ENCODE peak calls at places on chromosomes 6 and 20, in six cellular contexts. Q is endothelial cell, W is lower leg skin, U is lower lobe of right lung, Y is vagina, K is Peyer's patch. G is an unnamed sample.

GRCh38 chr6:73854998-73855718 is 159.2 kb downstream of the CD109 start:
- DNase-seq in W (no peak), Y (no peak), U (no peak), K (no peak), Q (peak; percentile 33), G (peak; percentile 28)

GRCh38 chr6:125611573-125612399 is 137.6 kb upstream of the HEY2 start:
- DNase-seq in K (no peak), U (no peak), Y (no peak), W (no peak), Q (peak; percentile 21), G (no peak)

GRCh38 chr6:170052991-170053821 is 237.7 kb downstream of the DLL1 start:
- DNase-seq in K (no peak), W (peak; percentile 80), Q (no peak), Y (no peak), U (peak; percentile 44), G (no peak)

GRCh38 chr6:91626935-91627334 is 1040.1 kb upstream of the MAP3K7 start:
- DNase-seq in Y (no peak), W (no peak), U (no peak), K (no peak), Q (no peak), G (no peak)

GRCh38 chr20:50412069-50412468 is 98.1 kb upstream of the PTPN1 start:
- DNase-seq in W (no peak), Q (no peak), K (no peak), Y (no peak), U (no peak), G (no peak)

GRCh38 chr6:42251911-42252637 is 34.4 kb upstream of the MRPS10 start:
- DNase-seq in U (no peak), K (no peak), W (peak; percentile 90), Y (no peak), Q (no peak), G (no peak)

GRCh38 chr6:34172961-34173775 is 27.3 kb upstream of the GRM4 start:
- DNase-seq in Q (no peak), U (no peak), W (peak; percentile 46), K (peak; percentile 9), Y (no peak), G (no peak)

GRCh38 chr20:62599216-62600110 is 42.8 kb upstream of the SLCO4A1 start:
- DNase-seq in Y (no peak), Q (no peak), K (no peak), U (no peak), W (no peak), G (no peak)

GRCh38 chr20:32509639-32510066 is 75.5 kb downstream of the NOL4L start:
- DNase-seq in Y (no peak), K (peak; percentile 73), W (no peak), U (no peak), Q (peak; percentile 34), G (no peak)

GRCh38 chr6:169385237-169385880 is 131.7 kb upstream of the THBS2 start:
- DNase-seq in W (no peak), Y (peak; percentile 61), K (no peak), U (no peak), Q (no peak), G (no peak)

GRCh38 chr20:48025061-48025515 is 239.8 kb upstream of the SULF2 start:
- DNase-seq in U (no peak), K (no peak), Y (no peak), W (peak; percentile 89), Q (no peak), G (no peak)

GRCh38 chr20:62555642-62556420 is 80.0 kb upstream of the GATA5 start:
- DNase-seq in U (no peak), K (no peak), W (no peak), Y (no peak), Q (no peak), G (peak; percentile 18)

GRCh38 chr20:13013411-13013810 is 4.6 kb downstream of the SPTLC3 start:
- DNase-seq in Y (no peak), K (no peak), W (no peak), U (no peak), Q (no peak), G (no peak)

GRCh38 chr20:13021205-13021970 is 12.6 kb downstream of the SPTLC3 start:
- DNase-seq in W (no peak), Y (no peak), Q (no peak), U (no peak), K (no peak), G (no peak)

GRCh38 chr20:13022401-13023170 is 13.8 kb downstream of the SPTLC3 start:
- DNase-seq in Y (no peak), K (no peak), Q (no peak), U (no peak), W (no peak), G (no peak)

GRCh38 chr20:13017235-13017634 is 8.5 kb downstream of the SPTLC3 start:
- DNase-seq in K (no peak), Q (no peak), W (no peak), Y (no peak), U (no peak), G (no peak)

GRCh38 chr20:13017883-13018535 is 9.2 kb downstream of the SPTLC3 start:
- DNase-seq in W (no peak), U (no peak), Y (no peak), Q (no peak), K (no peak), G (no peak)
- TF ChIP-seq CTCF in W (no peak), U (no peak), Y (no peak), Q (no peak), K (no peak), G (no peak)

GRCh38 chr20:35508493-35509218 is 20.8 kb downstream of the C20orf173 start:
- DNase-seq in Y (no peak), Q (no peak), U (no peak), K (peak; percentile 37), W (no peak), G (no peak)
- TF ChIP-seq CTCF in Y (no peak), Q (no peak), U (no peak), K (no peak), W (no peak), G (no peak)

GRCh38 chr6:16819752-16820151 is 58.5 kb upstream of the ATXN1 start:
- DNase-seq in Q (no peak), K (no peak), Y (no peak), W (no peak), U (no peak), G (no peak)
- TF ChIP-seq CTCF in Q (no peak), K (no peak), Y (no peak), W (no peak), U (no peak), G (peak; percentile 30)

DNA sequence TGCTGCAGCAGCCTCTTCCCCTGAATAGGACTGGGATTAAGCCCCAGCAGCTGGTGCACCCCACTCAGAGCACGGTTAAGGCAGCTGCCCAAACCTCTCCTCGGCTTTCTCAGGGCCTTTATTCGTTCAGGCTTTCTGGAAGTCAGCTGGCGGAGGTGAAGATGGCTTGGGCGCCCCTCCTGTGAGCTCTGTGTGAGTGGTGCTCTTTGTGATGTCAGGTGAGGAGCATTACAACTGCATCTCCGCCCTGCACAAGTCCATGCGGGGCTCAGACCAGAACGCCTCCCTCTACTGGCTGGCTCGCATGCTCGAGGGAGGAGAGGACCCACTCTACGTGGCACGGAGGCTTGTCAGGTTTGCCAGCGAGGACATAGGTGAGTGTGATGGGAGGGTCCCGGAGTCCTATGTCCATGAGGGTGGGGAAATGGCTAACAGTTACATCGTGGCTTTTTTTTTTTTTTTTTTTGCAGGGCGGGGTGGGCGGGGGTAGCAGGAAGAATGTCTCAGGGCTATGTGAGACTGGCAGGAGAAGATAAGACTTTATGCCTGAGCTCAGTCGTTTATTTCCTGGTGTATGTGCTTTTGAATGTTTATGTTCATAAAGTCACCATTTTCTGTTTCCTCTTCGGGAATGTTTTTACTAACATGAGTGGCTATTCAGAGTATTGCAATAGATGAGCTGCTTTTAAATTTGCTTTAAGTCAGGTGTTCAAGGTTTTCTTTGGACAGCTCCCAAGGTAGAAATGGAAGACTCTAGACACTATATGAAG is 18.2 kb downstream of the WRNIP1 start:
- DNase-seq in K (no peak), Y (no peak), Q (no peak), W (no peak), U (no peak), G (no peak)
- TF ChIP-seq CTCF in K (no peak), Y (no peak), Q (no peak), W (no peak), U (no peak), G (no peak)

GRCh38 chr6:29722773-29723665 is at the start of gene HLA-F:
- DNase-seq in U (peak; percentile 89), Q (peak; percentile 48), K (peak; percentile 92), W (peak; percentile 98), Y (no peak), G (peak; percentile 51)
- TF ChIP-seq CTCF in U (no peak), Q (no peak), K (no peak), W (no peak), Y (no peak), G (no peak)

GRCh38 chr6:20789162-20789561 is 254.9 kb downstream of the CDKAL1 start:
- DNase-seq in U (no peak), Y (no peak), Q (no peak), W (no peak), K (no peak), G (no peak)
- TF ChIP-seq CTCF in U (no peak), Y (no peak), Q (no peak), W (no peak), K (peak; percentile 13), G (no peak)

GRCh38 chr20:57246008-57246407 is 20.4 kb downstream of the BMP7 start:
- DNase-seq in Y (no peak), Q (no peak), W (no peak), U (no peak), K (no peak), G (no peak)

GRCh38 chr20:57243480-57244220 is 22.8 kb downstream of the BMP7 start:
- DNase-seq in K (no peak), U (no peak), Y (no peak), W (no peak), Q (no peak), G (no peak)

GRCh38 chr20:57244221-57244585 is 22.2 kb downstream of the BMP7 start:
- DNase-seq in Q (no peak), K (no peak), Y (no peak), U (no peak), W (no peak), G (no peak)

GRCh38 chr20:57242414-57242813 is 24.0 kb downstream of the BMP7 start:
- DNase-seq in K (no peak), Q (no peak), Y (no peak), U (no peak), W (no peak), G (no peak)

DNA sequence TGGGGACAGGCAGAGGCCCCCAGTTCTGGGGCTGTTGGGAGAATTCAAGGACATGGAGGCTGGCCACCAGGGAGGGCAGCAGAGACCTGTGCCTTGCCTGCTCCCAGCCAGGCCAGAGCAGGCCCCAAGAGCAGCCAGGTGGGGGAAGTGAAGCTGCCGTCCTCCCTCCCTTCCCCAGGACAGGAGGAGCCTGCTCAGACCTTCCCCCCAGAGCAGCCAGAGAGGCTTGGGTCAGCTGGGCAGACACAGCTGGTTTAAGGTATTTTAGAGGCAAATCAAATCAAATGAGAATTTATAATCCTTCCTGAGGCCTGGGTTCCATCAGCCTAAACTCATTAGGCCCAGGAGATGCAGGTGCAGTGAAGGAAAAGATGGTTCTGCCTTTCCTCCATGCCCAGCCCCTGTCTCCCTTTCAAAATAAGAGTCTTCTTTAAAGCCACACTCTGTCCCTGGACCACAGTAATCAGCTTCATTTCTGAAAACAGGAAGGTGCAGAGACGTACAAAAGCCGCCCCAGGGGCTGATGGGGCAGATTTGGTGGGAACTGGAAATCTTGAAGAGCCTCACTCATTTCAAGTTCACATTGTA is 21.7 kb downstream of the BMP7 start:
- DNase-seq in U (no peak), W (no peak), Q (no peak), K (no peak), Y (no peak), G (no peak)
- TF ChIP-seq CTCF in U (no peak), W (no peak), Q (no peak), K (no peak), Y (no peak), G (no peak)

G was measured in neural crest cell.